ENCODE peak calls at places on chromosomes 13 and 19, in six cellular contexts. One of them, this sample, is unnamed.
A peak's percentile ranks its signal among the peaks of the same experiment; 100 is the strongest.

GRCh38 chr13:40993987-40994386 is 25.1 kb downstream of the ELF1 start:
- DNase-seq in T-helper 17 cell: no peak
- DNase-seq in effector CD4-positive, alpha-beta T cell: no peak
- DNase-seq in hepatic stellate cell: no peak
- DNase-seq in epithelial cell of esophagus: peak; percentile 98
- DNase-seq in C1 segment of cervical spinal cord: no peak
- DNase-seq in this sample: no peak

GRCh38 chr13:89726690-89727435 is 1620.6 kb upstream of the MIR17HG start:
- DNase-seq in epithelial cell of esophagus: peak; percentile 90
- DNase-seq in C1 segment of cervical spinal cord: no peak
- DNase-seq in hepatic stellate cell: no peak
- DNase-seq in effector CD4-positive, alpha-beta T cell: no peak
- DNase-seq in T-helper 17 cell: no peak
- DNase-seq in this sample: no peak

GRCh38 chr13:85725433-85725832 is 73.8 kb downstream of the SLITRK6 start:
- DNase-seq in epithelial cell of esophagus: peak; percentile 38
- DNase-seq in T-helper 17 cell: no peak
- DNase-seq in C1 segment of cervical spinal cord: no peak
- DNase-seq in hepatic stellate cell: no peak
- DNase-seq in effector CD4-positive, alpha-beta T cell: no peak
- DNase-seq in this sample: no peak

GRCh38 chr13:30757026-30757425 is 21.7 kb downstream of the ALOX5AP start:
- DNase-seq in epithelial cell of esophagus: no peak
- DNase-seq in T-helper 17 cell: no peak
- DNase-seq in C1 segment of cervical spinal cord: no peak
- DNase-seq in effector CD4-positive, alpha-beta T cell: no peak
- DNase-seq in hepatic stellate cell: no peak
- DNase-seq in this sample: no peak

GRCh38 chr19:1765182-1765903 is 12.0 kb downstream of the ONECUT3 start:
- DNase-seq in epithelial cell of esophagus: no peak
- DNase-seq in C1 segment of cervical spinal cord: no peak
- DNase-seq in effector CD4-positive, alpha-beta T cell: no peak
- DNase-seq in T-helper 17 cell: no peak
- DNase-seq in hepatic stellate cell: no peak
- DNase-seq in this sample: no peak

GRCh38 chr13:109919715-109920375 is 133.5 kb upstream of the IRS2 start:
- DNase-seq in effector CD4-positive, alpha-beta T cell: no peak
- DNase-seq in epithelial cell of esophagus: no peak
- DNase-seq in C1 segment of cervical spinal cord: no peak
- DNase-seq in hepatic stellate cell: no peak
- DNase-seq in T-helper 17 cell: no peak
- DNase-seq in this sample: no peak

GRCh38 chr19:56751078-56751489 is 79.5 kb upstream of the ZNF835 start:
- DNase-seq in epithelial cell of esophagus: no peak
- DNase-seq in effector CD4-positive, alpha-beta T cell: no peak
- DNase-seq in C1 segment of cervical spinal cord: no peak
- DNase-seq in hepatic stellate cell: no peak
- DNase-seq in T-helper 17 cell: no peak
- DNase-seq in this sample: no peak

GRCh38 chr19:39083983-39084731 is at the start of gene ACP7:
- DNase-seq in T-helper 17 cell: no peak
- DNase-seq in C1 segment of cervical spinal cord: no peak
- DNase-seq in effector CD4-positive, alpha-beta T cell: peak; percentile 9
- DNase-seq in hepatic stellate cell: no peak
- DNase-seq in epithelial cell of esophagus: no peak
- DNase-seq in this sample: peak; percentile 21

GRCh38 chr19:49338023-49338677 is 2.9 kb downstream of the CD37 start:
- DNase-seq in hepatic stellate cell: no peak
- DNase-seq in effector CD4-positive, alpha-beta T cell: no peak
- DNase-seq in C1 segment of cervical spinal cord: no peak
- DNase-seq in T-helper 17 cell: no peak
- DNase-seq in epithelial cell of esophagus: no peak
- DNase-seq in this sample: peak; percentile 9

GRCh38 chr13:104773775-104774174 is 1707.6 kb upstream of the SLC10A2 start:
- DNase-seq in C1 segment of cervical spinal cord: no peak
- DNase-seq in hepatic stellate cell: no peak
- DNase-seq in effector CD4-positive, alpha-beta T cell: no peak
- DNase-seq in T-helper 17 cell: no peak
- DNase-seq in epithelial cell of esophagus: peak; percentile 82
- DNase-seq in this sample: no peak

GRCh38 chr19:46513461-46514236 is 18.0 kb upstream of the PNMA8B start:
- DNase-seq in T-helper 17 cell: peak; percentile 66
- DNase-seq in C1 segment of cervical spinal cord: no peak
- DNase-seq in epithelial cell of esophagus: peak; percentile 73
- DNase-seq in hepatic stellate cell: peak; percentile 79
- DNase-seq in effector CD4-positive, alpha-beta T cell: peak; percentile 81
- DNase-seq in this sample: peak; percentile 79

GRCh38 chr19:1825909-1826556 is 14.0 kb upstream of the ATP8B3 start:
- DNase-seq in effector CD4-positive, alpha-beta T cell: peak; percentile 75
- DNase-seq in epithelial cell of esophagus: peak; percentile 63
- DNase-seq in hepatic stellate cell: peak; percentile 94
- DNase-seq in T-helper 17 cell: peak; percentile 60
- DNase-seq in C1 segment of cervical spinal cord: no peak
- DNase-seq in this sample: peak; percentile 75

GRCh38 chr19:13929340-13929739 is 8.9 kb downstream of the PODNL1 start:
- DNase-seq in C1 segment of cervical spinal cord: no peak
- DNase-seq in epithelial cell of esophagus: no peak
- DNase-seq in effector CD4-positive, alpha-beta T cell: no peak
- DNase-seq in T-helper 17 cell: no peak
- DNase-seq in hepatic stellate cell: no peak
- DNase-seq in this sample: no peak

GRCh38 chr13:99796175-99796819 is 175.3 kb downstream of the ZIC5 start:
- DNase-seq in effector CD4-positive, alpha-beta T cell: no peak
- DNase-seq in C1 segment of cervical spinal cord: no peak
- DNase-seq in T-helper 17 cell: no peak
- DNase-seq in hepatic stellate cell: peak; percentile 8
- DNase-seq in epithelial cell of esophagus: peak; percentile 63
- DNase-seq in this sample: peak; percentile 14

GRCh38 chr13:112079696-112080095 is 12.7 kb downstream of the SOX1 start:
- DNase-seq in epithelial cell of esophagus: peak; percentile 4
- DNase-seq in effector CD4-positive, alpha-beta T cell: no peak
- DNase-seq in T-helper 17 cell: no peak
- DNase-seq in C1 segment of cervical spinal cord: no peak
- DNase-seq in hepatic stellate cell: no peak
- DNase-seq in this sample: no peak

GRCh38 chr19:33219261-33219812 is 6.3 kb downstream of the SLC7A10 start:
- DNase-seq in epithelial cell of esophagus: no peak
- DNase-seq in effector CD4-positive, alpha-beta T cell: no peak
- DNase-seq in T-helper 17 cell: no peak
- DNase-seq in C1 segment of cervical spinal cord: no peak
- DNase-seq in hepatic stellate cell: no peak
- DNase-seq in this sample: no peak

GRCh38 chr19:30102239-30102638 is 160.2 kb downstream of the URI1 start:
- DNase-seq in T-helper 17 cell: no peak
- DNase-seq in epithelial cell of esophagus: no peak
- DNase-seq in effector CD4-positive, alpha-beta T cell: no peak
- DNase-seq in hepatic stellate cell: no peak
- DNase-seq in C1 segment of cervical spinal cord: no peak
- DNase-seq in this sample: no peak

GRCh38 chr13:104984296-104984818 is 1551.1 kb downstream of the EFNB2 start:
- DNase-seq in T-helper 17 cell: no peak
- DNase-seq in effector CD4-positive, alpha-beta T cell: no peak
- DNase-seq in hepatic stellate cell: no peak
- DNase-seq in C1 segment of cervical spinal cord: no peak
- DNase-seq in epithelial cell of esophagus: peak; percentile 7
- DNase-seq in this sample: peak; percentile 61

GRCh38 chr13:42255854-42256253 is 16.1 kb upstream of the AKAP11 start:
- DNase-seq in effector CD4-positive, alpha-beta T cell: no peak
- DNase-seq in epithelial cell of esophagus: peak; percentile 61
- DNase-seq in T-helper 17 cell: no peak
- DNase-seq in hepatic stellate cell: no peak
- DNase-seq in C1 segment of cervical spinal cord: no peak
- DNase-seq in this sample: no peak

GRCh38 chr13:35478384-35479222 is 2.1 kb upstream of the MAB21L1 start:
- DNase-seq in T-helper 17 cell: no peak
- DNase-seq in effector CD4-positive, alpha-beta T cell: no peak
- DNase-seq in C1 segment of cervical spinal cord: no peak
- DNase-seq in hepatic stellate cell: no peak
- DNase-seq in epithelial cell of esophagus: no peak
- DNase-seq in this sample: no peak

GRCh38 chr13:51849145-51850101 is 4.4 kb upstream of the TMEM272 start:
- DNase-seq in hepatic stellate cell: no peak
- DNase-seq in effector CD4-positive, alpha-beta T cell: no peak
- DNase-seq in epithelial cell of esophagus: no peak
- DNase-seq in C1 segment of cervical spinal cord: no peak
- DNase-seq in T-helper 17 cell: no peak
- DNase-seq in this sample: no peak

GRCh38 chr19:16325671-16326400 is 1.2 kb downstream of the KLF2 start:
- DNase-seq in hepatic stellate cell: no peak
- DNase-seq in epithelial cell of esophagus: no peak
- DNase-seq in T-helper 17 cell: peak; percentile 42
- DNase-seq in effector CD4-positive, alpha-beta T cell: peak; percentile 40
- DNase-seq in C1 segment of cervical spinal cord: no peak
- DNase-seq in this sample: no peak

GRCh38 chr19:46945668-46946067 is 74.0 kb upstream of the NPAS1 start:
- DNase-seq in epithelial cell of esophagus: no peak
- DNase-seq in hepatic stellate cell: no peak
- DNase-seq in effector CD4-positive, alpha-beta T cell: no peak
- DNase-seq in C1 segment of cervical spinal cord: no peak
- DNase-seq in T-helper 17 cell: no peak
- DNase-seq in this sample: no peak

GRCh38 chr19:39430675-39431593 is 4.8 kb downstream of the RPS16 start:
- DNase-seq in epithelial cell of esophagus: peak; percentile 97
- DNase-seq in effector CD4-positive, alpha-beta T cell: peak; percentile 68
- DNase-seq in hepatic stellate cell: no peak
- DNase-seq in T-helper 17 cell: peak; percentile 75
- DNase-seq in C1 segment of cervical spinal cord: no peak
- DNase-seq in this sample: peak; percentile 45

GRCh38 chr19:46818812-46819211 is 30.4 kb upstream of the SLC1A5 start:
- DNase-seq in C1 segment of cervical spinal cord: no peak
- DNase-seq in hepatic stellate cell: no peak
- DNase-seq in epithelial cell of esophagus: no peak
- DNase-seq in T-helper 17 cell: no peak
- DNase-seq in effector CD4-positive, alpha-beta T cell: no peak
- DNase-seq in this sample: peak; percentile 5

GRCh38 chr13:72293206-72293605 is 426.2 kb upstream of the DACH1 start:
- DNase-seq in T-helper 17 cell: no peak
- DNase-seq in effector CD4-positive, alpha-beta T cell: no peak
- DNase-seq in C1 segment of cervical spinal cord: no peak
- DNase-seq in epithelial cell of esophagus: peak; percentile 16
- DNase-seq in hepatic stellate cell: no peak
- DNase-seq in this sample: no peak

GRCh38 chr19:8655340-8655709 is 24.9 kb downstream of the NFILZ start:
- DNase-seq in epithelial cell of esophagus: no peak
- DNase-seq in T-helper 17 cell: no peak
- DNase-seq in effector CD4-positive, alpha-beta T cell: peak; percentile 29
- DNase-seq in C1 segment of cervical spinal cord: no peak
- DNase-seq in hepatic stellate cell: no peak
- DNase-seq in this sample: peak; percentile 40

GRCh38 chr19:664913-665443 is 2.0 kb upstream of the RNF126 start:
- DNase-seq in epithelial cell of esophagus: peak; percentile 75
- DNase-seq in C1 segment of cervical spinal cord: no peak
- DNase-seq in hepatic stellate cell: peak; percentile 90
- DNase-seq in effector CD4-positive, alpha-beta T cell: peak; percentile 82
- DNase-seq in T-helper 17 cell: peak; percentile 75
- DNase-seq in this sample: peak; percentile 78

GRCh38 chr19:55086730-55087541 is 11.3 kb downstream of the EPS8L1 start:
- DNase-seq in effector CD4-positive, alpha-beta T cell: peak; percentile 23
- DNase-seq in T-helper 17 cell: peak; percentile 56
- DNase-seq in hepatic stellate cell: peak; percentile 100
- DNase-seq in epithelial cell of esophagus: peak; percentile 93
- DNase-seq in C1 segment of cervical spinal cord: no peak
- DNase-seq in this sample: no peak

GRCh38 chr19:15316498-15316897 is 15.8 kb downstream of the BRD4 start:
- DNase-seq in hepatic stellate cell: peak; percentile 74
- DNase-seq in epithelial cell of esophagus: no peak
- DNase-seq in C1 segment of cervical spinal cord: no peak
- DNase-seq in effector CD4-positive, alpha-beta T cell: no peak
- DNase-seq in T-helper 17 cell: no peak
- DNase-seq in this sample: no peak

GRCh38 chr19:30784850-30785459 is 412.8 kb downstream of the ZNF536 start:
- DNase-seq in hepatic stellate cell: peak; percentile 14
- DNase-seq in T-helper 17 cell: peak; percentile 29
- DNase-seq in epithelial cell of esophagus: peak; percentile 23
- DNase-seq in effector CD4-positive, alpha-beta T cell: peak; percentile 44
- DNase-seq in C1 segment of cervical spinal cord: no peak
- DNase-seq in this sample: peak; percentile 47

GRCh38 chr19:12665281-12665573 is 1.3 kb downstream of the MAN2B1 start:
- DNase-seq in effector CD4-positive, alpha-beta T cell: peak; percentile 36
- DNase-seq in T-helper 17 cell: peak; percentile 31
- DNase-seq in hepatic stellate cell: no peak
- DNase-seq in C1 segment of cervical spinal cord: no peak
- DNase-seq in epithelial cell of esophagus: no peak
- DNase-seq in this sample: peak; percentile 33

GRCh38 chr13:113078895-113079720 is 26.5 kb upstream of the F7 start:
- DNase-seq in T-helper 17 cell: no peak
- DNase-seq in C1 segment of cervical spinal cord: no peak
- DNase-seq in epithelial cell of esophagus: no peak
- DNase-seq in effector CD4-positive, alpha-beta T cell: no peak
- DNase-seq in hepatic stellate cell: no peak
- DNase-seq in this sample: no peak

GRCh38 chr13:93554514-93554913 is 327.9 kb downstream of the GPC6 start:
- DNase-seq in effector CD4-positive, alpha-beta T cell: no peak
- DNase-seq in epithelial cell of esophagus: no peak
- DNase-seq in hepatic stellate cell: no peak
- DNase-seq in C1 segment of cervical spinal cord: no peak
- DNase-seq in T-helper 17 cell: no peak
- DNase-seq in this sample: no peak

GRCh38 chr13:44906758-44907157 is 82.5 kb downstream of the NUFIP1 start:
- DNase-seq in C1 segment of cervical spinal cord: no peak
- DNase-seq in T-helper 17 cell: no peak
- DNase-seq in epithelial cell of esophagus: no peak
- DNase-seq in hepatic stellate cell: no peak
- DNase-seq in effector CD4-positive, alpha-beta T cell: no peak
- DNase-seq in this sample: no peak

GRCh38 chr19:6714749-6715555 is 5.5 kb downstream of the C3 start:
- DNase-seq in epithelial cell of esophagus: no peak
- DNase-seq in hepatic stellate cell: no peak
- DNase-seq in T-helper 17 cell: no peak
- DNase-seq in C1 segment of cervical spinal cord: no peak
- DNase-seq in effector CD4-positive, alpha-beta T cell: no peak
- DNase-seq in this sample: no peak